ENCODE peak calls at places on chromosomes 3 and 15, in nine cellular contexts. One of them, this sample, is unnamed.

GRCh38 chr15:93076875-93077274 is 12.1 kb downstream of the RGMA start:
- DNase-seq in SK-N-SH: no peak
- DNase-seq in astrocyte of the spinal cord: no peak
- DNase-seq in RWPE1: no peak
- DNase-seq in B cell: no peak
- DNase-seq in OCI-LY7: no peak
- DNase-seq in MCF 10A: no peak
- DNase-seq in glutamatergic neuron: no peak
- DNase-seq in brain microvascular endothelial cell: no peak
- DNase-seq in this sample: no peak

GRCh38 chr3:187274315-187274976 is 17.1 kb downstream of the MASP1 start:
- DNase-seq in SK-N-SH: no peak
- DNase-seq in astrocyte of the spinal cord: no peak
- DNase-seq in RWPE1: no peak
- DNase-seq in B cell: no peak
- DNase-seq in OCI-LY7: no peak
- DNase-seq in MCF 10A: no peak
- DNase-seq in glutamatergic neuron: no peak
- DNase-seq in brain microvascular endothelial cell: no peak
- DNase-seq in this sample: no peak

GRCh38 chr3:156532730-156533129 is 22.2 kb downstream of the SSR3 start:
- DNase-seq in SK-N-SH: no peak
- DNase-seq in astrocyte of the spinal cord: peak
- DNase-seq in RWPE1: no peak
- DNase-seq in B cell: no peak
- DNase-seq in OCI-LY7: no peak
- DNase-seq in MCF 10A: no peak
- DNase-seq in glutamatergic neuron: no peak
- DNase-seq in brain microvascular endothelial cell: no peak
- DNase-seq in this sample: no peak

GRCh38 chr3:36792342-36792741 is 28.0 kb upstream of the DCLK3 start:
- DNase-seq in SK-N-SH: peak
- DNase-seq in astrocyte of the spinal cord: peak
- DNase-seq in RWPE1: peak
- DNase-seq in B cell: peak
- DNase-seq in OCI-LY7: peak
- DNase-seq in MCF 10A: peak
- DNase-seq in glutamatergic neuron: peak
- DNase-seq in brain microvascular endothelial cell: peak
- DNase-seq in this sample: peak

GRCh38 chr15:23467110-23467600 is 20.1 kb upstream of the GOLGA6L2 start:
- DNase-seq in SK-N-SH: peak
- DNase-seq in astrocyte of the spinal cord: peak
- DNase-seq in RWPE1: peak
- DNase-seq in B cell: no peak
- DNase-seq in OCI-LY7: peak
- DNase-seq in MCF 10A: peak
- DNase-seq in glutamatergic neuron: no peak
- DNase-seq in brain microvascular endothelial cell: no peak
- DNase-seq in this sample: no peak

GRCh38 chr3:138441742-138442141 is 7.3 kb downstream of the ESYT3 start:
- DNase-seq in SK-N-SH: peak
- DNase-seq in astrocyte of the spinal cord: peak
- DNase-seq in RWPE1: no peak
- DNase-seq in B cell: no peak
- DNase-seq in OCI-LY7: no peak
- DNase-seq in MCF 10A: peak
- DNase-seq in glutamatergic neuron: no peak
- DNase-seq in brain microvascular endothelial cell: peak
- DNase-seq in this sample: no peak

GRCh38 chr15:74134387-74135027 is 4.1 kb downstream of the ISLR2 start:
- DNase-seq in SK-N-SH: no peak
- DNase-seq in astrocyte of the spinal cord: peak
- DNase-seq in RWPE1: peak
- DNase-seq in B cell: peak
- DNase-seq in OCI-LY7: no peak
- DNase-seq in MCF 10A: no peak
- DNase-seq in glutamatergic neuron: peak
- DNase-seq in brain microvascular endothelial cell: no peak
- DNase-seq in this sample: no peak

GRCh38 chr3:159416854-159417253 is 571.8 kb upstream of the IL12A start:
- DNase-seq in SK-N-SH: no peak
- DNase-seq in astrocyte of the spinal cord: peak
- DNase-seq in RWPE1: no peak
- DNase-seq in B cell: no peak
- DNase-seq in OCI-LY7: no peak
- DNase-seq in MCF 10A: peak
- DNase-seq in glutamatergic neuron: no peak
- DNase-seq in brain microvascular endothelial cell: peak
- DNase-seq in this sample: no peak

GRCh38 chr3:25430942-25431570 is 3.0 kb downstream of the RARB start:
- DNase-seq in SK-N-SH: no peak
- DNase-seq in astrocyte of the spinal cord: peak
- DNase-seq in RWPE1: no peak
- DNase-seq in B cell: no peak
- DNase-seq in OCI-LY7: no peak
- DNase-seq in MCF 10A: no peak
- DNase-seq in glutamatergic neuron: no peak
- DNase-seq in brain microvascular endothelial cell: no peak
- DNase-seq in this sample: no peak

GRCh38 chr3:25429960-25430941 is 2.2 kb downstream of the RARB start:
- DNase-seq in SK-N-SH: no peak
- DNase-seq in astrocyte of the spinal cord: peak
- DNase-seq in RWPE1: no peak
- DNase-seq in B cell: no peak
- DNase-seq in OCI-LY7: no peak
- DNase-seq in MCF 10A: no peak
- DNase-seq in glutamatergic neuron: no peak
- DNase-seq in brain microvascular endothelial cell: no peak
- DNase-seq in this sample: no peak

GRCh38 chr3:25428950-25429349 is 887 bp downstream of the RARB start:
- DNase-seq in SK-N-SH: no peak
- DNase-seq in astrocyte of the spinal cord: no peak
- DNase-seq in RWPE1: no peak
- DNase-seq in B cell: no peak
- DNase-seq in OCI-LY7: no peak
- DNase-seq in MCF 10A: no peak
- DNase-seq in glutamatergic neuron: no peak
- DNase-seq in brain microvascular endothelial cell: no peak
- DNase-seq in this sample: no peak

GRCh38 chr3:25428003-25428861 is at the start of gene RARB:
- DNase-seq in SK-N-SH: peak
- DNase-seq in astrocyte of the spinal cord: peak
- DNase-seq in RWPE1: peak
- DNase-seq in B cell: no peak
- DNase-seq in OCI-LY7: no peak
- DNase-seq in MCF 10A: peak
- DNase-seq in glutamatergic neuron: peak
- DNase-seq in brain microvascular endothelial cell: peak
- DNase-seq in this sample: no peak

GRCh38 chr3:25429441-25429907 is 1.4 kb downstream of the RARB start:
- DNase-seq in SK-N-SH: no peak
- DNase-seq in astrocyte of the spinal cord: peak
- DNase-seq in RWPE1: no peak
- DNase-seq in B cell: no peak
- DNase-seq in OCI-LY7: no peak
- DNase-seq in MCF 10A: no peak
- DNase-seq in glutamatergic neuron: no peak
- DNase-seq in brain microvascular endothelial cell: no peak
- DNase-seq in this sample: no peak
- TF ChIP-seq CTCF in SK-N-SH: no peak
- TF ChIP-seq CTCF in astrocyte of the spinal cord: no peak
- TF ChIP-seq CTCF in RWPE1: no peak
- TF ChIP-seq CTCF in B cell: no peak
- TF ChIP-seq CTCF in OCI-LY7: no peak
- TF ChIP-seq CTCF in MCF 10A: no peak
- TF ChIP-seq CTCF in glutamatergic neuron: no peak
- TF ChIP-seq CTCF in brain microvascular endothelial cell: no peak
- TF ChIP-seq CTCF in this sample: no peak

GRCh38 chr3:58334013-58334321 is 1.3 kb downstream of the PXK start:
- DNase-seq in SK-N-SH: no peak
- DNase-seq in astrocyte of the spinal cord: no peak
- DNase-seq in RWPE1: no peak
- DNase-seq in B cell: no peak
- DNase-seq in OCI-LY7: no peak
- DNase-seq in MCF 10A: no peak
- DNase-seq in glutamatergic neuron: no peak
- DNase-seq in brain microvascular endothelial cell: no peak
- DNase-seq in this sample: no peak

GRCh38 chr3:58332575-58333179 is at the start of gene PXK:
- DNase-seq in SK-N-SH: peak
- DNase-seq in astrocyte of the spinal cord: peak
- DNase-seq in RWPE1: peak
- DNase-seq in B cell: peak
- DNase-seq in OCI-LY7: peak
- DNase-seq in MCF 10A: peak
- DNase-seq in glutamatergic neuron: peak
- DNase-seq in brain microvascular endothelial cell: peak
- DNase-seq in this sample: peak

GRCh38 chr3:58335432-58335947 is 2.8 kb downstream of the PXK start:
- DNase-seq in SK-N-SH: no peak
- DNase-seq in astrocyte of the spinal cord: no peak
- DNase-seq in RWPE1: no peak
- DNase-seq in B cell: no peak
- DNase-seq in OCI-LY7: no peak
- DNase-seq in MCF 10A: no peak
- DNase-seq in glutamatergic neuron: no peak
- DNase-seq in brain microvascular endothelial cell: peak
- DNase-seq in this sample: no peak

GRCh38 chr3:58331593-58332152 is 1.0 kb upstream of the PXK start:
- DNase-seq in SK-N-SH: no peak
- DNase-seq in astrocyte of the spinal cord: no peak
- DNase-seq in RWPE1: no peak
- DNase-seq in B cell: no peak
- DNase-seq in OCI-LY7: no peak
- DNase-seq in MCF 10A: no peak
- DNase-seq in glutamatergic neuron: no peak
- DNase-seq in brain microvascular endothelial cell: no peak
- DNase-seq in this sample: no peak

GRCh38 chr3:58333206-58334012 is 717 bp downstream of the PXK start:
- DNase-seq in SK-N-SH: peak
- DNase-seq in astrocyte of the spinal cord: peak
- DNase-seq in RWPE1: peak
- DNase-seq in B cell: peak
- DNase-seq in OCI-LY7: peak
- DNase-seq in MCF 10A: peak
- DNase-seq in glutamatergic neuron: peak
- DNase-seq in brain microvascular endothelial cell: no peak
- DNase-seq in this sample: peak
- TF ChIP-seq CTCF in SK-N-SH: peak
- TF ChIP-seq CTCF in astrocyte of the spinal cord: peak
- TF ChIP-seq CTCF in RWPE1: peak
- TF ChIP-seq CTCF in B cell: peak
- TF ChIP-seq CTCF in OCI-LY7: peak
- TF ChIP-seq CTCF in MCF 10A: no peak
- TF ChIP-seq CTCF in glutamatergic neuron: no peak
- TF ChIP-seq CTCF in brain microvascular endothelial cell: peak
- TF ChIP-seq CTCF in this sample: peak

GRCh38 chr3:48303021-48303420 is 30.4 kb downstream of the SPINK8 start:
- DNase-seq in SK-N-SH: no peak
- DNase-seq in astrocyte of the spinal cord: no peak
- DNase-seq in RWPE1: no peak
- DNase-seq in B cell: no peak
- DNase-seq in OCI-LY7: peak
- DNase-seq in MCF 10A: no peak
- DNase-seq in glutamatergic neuron: no peak
- DNase-seq in brain microvascular endothelial cell: no peak
- DNase-seq in this sample: no peak

GRCh38 chr3:48297111-48297810 is 36.2 kb downstream of the SPINK8 start:
- DNase-seq in SK-N-SH: no peak
- DNase-seq in astrocyte of the spinal cord: no peak
- DNase-seq in RWPE1: no peak
- DNase-seq in B cell: no peak
- DNase-seq in OCI-LY7: no peak
- DNase-seq in MCF 10A: no peak
- DNase-seq in glutamatergic neuron: no peak
- DNase-seq in brain microvascular endothelial cell: no peak
- DNase-seq in this sample: no peak

GRCh38 chr3:48301814-48302194 is 31.7 kb downstream of the SPINK8 start:
- DNase-seq in SK-N-SH: peak
- DNase-seq in astrocyte of the spinal cord: no peak
- DNase-seq in RWPE1: peak
- DNase-seq in B cell: no peak
- DNase-seq in OCI-LY7: peak
- DNase-seq in MCF 10A: peak
- DNase-seq in glutamatergic neuron: no peak
- DNase-seq in brain microvascular endothelial cell: peak
- DNase-seq in this sample: no peak

GRCh38 chr3:48299746-48300361 is 33.6 kb downstream of the SPINK8 start:
- DNase-seq in SK-N-SH: no peak
- DNase-seq in astrocyte of the spinal cord: no peak
- DNase-seq in RWPE1: no peak
- DNase-seq in B cell: no peak
- DNase-seq in OCI-LY7: no peak
- DNase-seq in MCF 10A: no peak
- DNase-seq in glutamatergic neuron: no peak
- DNase-seq in brain microvascular endothelial cell: no peak
- DNase-seq in this sample: no peak

DNA sequence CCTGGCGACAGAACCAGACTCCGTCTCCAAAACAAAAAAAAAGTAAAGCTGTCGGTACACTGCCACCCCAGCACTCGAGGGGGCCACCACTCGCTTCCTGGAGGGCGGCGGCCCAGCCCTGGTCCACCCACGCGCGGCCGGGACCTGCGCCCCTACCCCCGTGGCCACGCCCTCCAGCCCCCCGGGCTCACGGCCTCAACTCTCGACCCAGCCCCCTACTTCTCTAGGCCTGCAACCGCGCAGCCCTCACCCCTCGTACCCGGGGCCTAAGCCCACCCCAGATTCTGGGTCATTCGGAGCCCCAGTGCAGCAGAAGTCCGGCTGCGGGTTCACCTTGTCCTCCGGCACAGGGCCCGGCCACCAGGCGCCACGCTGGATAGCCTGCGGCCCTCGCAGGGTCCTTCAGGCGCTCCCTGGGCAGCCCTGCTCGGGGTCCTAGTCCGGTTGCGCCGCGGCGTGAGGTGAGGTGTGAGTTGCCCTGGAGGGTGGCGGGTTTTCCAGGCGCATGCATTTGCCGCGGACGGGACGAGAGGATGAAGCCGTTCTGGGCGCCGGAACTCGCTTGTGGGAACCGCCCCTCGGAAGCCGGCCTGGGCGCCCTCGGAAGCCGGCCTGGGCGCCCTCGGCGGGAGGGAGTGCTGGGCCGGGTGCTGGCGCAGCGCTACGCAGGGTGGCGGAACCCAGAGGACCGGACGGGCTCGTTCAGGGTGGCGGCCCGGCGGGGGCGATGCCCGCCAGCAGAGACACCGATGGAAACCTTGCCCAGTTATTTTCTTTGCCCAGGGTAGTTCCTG is 32.2 kb downstream of the SPINK8 start:
- DNase-seq in SK-N-SH: peak
- DNase-seq in astrocyte of the spinal cord: peak
- DNase-seq in RWPE1: peak
- DNase-seq in B cell: peak
- DNase-seq in OCI-LY7: peak
- DNase-seq in MCF 10A: peak
- DNase-seq in glutamatergic neuron: peak
- DNase-seq in brain microvascular endothelial cell: peak
- DNase-seq in this sample: peak
- TF ChIP-seq CTCF in SK-N-SH: no peak
- TF ChIP-seq CTCF in astrocyte of the spinal cord: no peak
- TF ChIP-seq CTCF in RWPE1: no peak
- TF ChIP-seq CTCF in B cell: no peak
- TF ChIP-seq CTCF in OCI-LY7: no peak
- TF ChIP-seq CTCF in MCF 10A: no peak
- TF ChIP-seq CTCF in glutamatergic neuron: peak
- TF ChIP-seq CTCF in brain microvascular endothelial cell: no peak
- TF ChIP-seq CTCF in this sample: no peak

GRCh38 chr3:171195686-171196085 is 169.2 kb upstream of the SLC2A2 start:
- DNase-seq in SK-N-SH: no peak
- DNase-seq in astrocyte of the spinal cord: no peak
- DNase-seq in RWPE1: no peak
- DNase-seq in B cell: no peak
- DNase-seq in OCI-LY7: no peak
- DNase-seq in MCF 10A: no peak
- DNase-seq in glutamatergic neuron: no peak
- DNase-seq in brain microvascular endothelial cell: no peak
- DNase-seq in this sample: no peak
- TF ChIP-seq CTCF in SK-N-SH: peak
- TF ChIP-seq CTCF in astrocyte of the spinal cord: no peak
- TF ChIP-seq CTCF in RWPE1: no peak
- TF ChIP-seq CTCF in B cell: no peak
- TF ChIP-seq CTCF in OCI-LY7: peak
- TF ChIP-seq CTCF in MCF 10A: peak
- TF ChIP-seq CTCF in glutamatergic neuron: no peak
- TF ChIP-seq CTCF in brain microvascular endothelial cell: no peak
- TF ChIP-seq CTCF in this sample: no peak

This sample was measured in WERI-Rb-1.